ENCODE peak calls at places on chromosomes 1 and 21, in five cellular contexts. One of them, this sample, is unnamed.

GRCh38 chr1:155093938-155094621 is 15.4 kb downstream of the EFNA3 start:
- DNase-seq in lower lobe of right lung: no peak
- DNase-seq in mammary epithelial cell: peak; percentile 54
- DNase-seq in aorta: peak; percentile 46
- DNase-seq in left ventricle myocardium inferior: no peak
- DNase-seq in this sample: peak; percentile 72

GRCh38 chr21:34614443-34614692 is 545 bp downstream of the RCAN1 start:
- DNase-seq in lower lobe of right lung: no peak
- DNase-seq in mammary epithelial cell: no peak
- DNase-seq in aorta: peak; percentile 79
- DNase-seq in left ventricle myocardium inferior: no peak
- DNase-seq in this sample: no peak

GRCh38 chr1:21552715-21553114 is 43.5 kb downstream of the ALPL start:
- DNase-seq in lower lobe of right lung: no peak
- DNase-seq in mammary epithelial cell: peak; percentile 63
- DNase-seq in aorta: no peak
- DNase-seq in left ventricle myocardium inferior: no peak
- DNase-seq in this sample: no peak

GRCh38 chr1:230937370-230937769 is 41.3 kb downstream of the TTC13 start:
- DNase-seq in lower lobe of right lung: no peak
- DNase-seq in mammary epithelial cell: no peak
- DNase-seq in aorta: no peak
- DNase-seq in left ventricle myocardium inferior: no peak
- DNase-seq in this sample: no peak

GRCh38 chr21:25171438-25171837 is 435.8 kb downstream of the MRPL39 start:
- DNase-seq in lower lobe of right lung: no peak
- DNase-seq in mammary epithelial cell: no peak
- DNase-seq in aorta: no peak
- DNase-seq in left ventricle myocardium inferior: no peak
- DNase-seq in this sample: no peak

GRCh38 chr1:23825762-23826522 is 713 bp upstream of the HMGCL start:
- DNase-seq in lower lobe of right lung: no peak
- DNase-seq in mammary epithelial cell: no peak
- DNase-seq in aorta: no peak
- DNase-seq in left ventricle myocardium inferior: no peak
- DNase-seq in this sample: no peak

GRCh38 chr1:61079898-61080336 is 2.4 kb upstream of the NFIA start:
- DNase-seq in lower lobe of right lung: peak; percentile 70
- DNase-seq in mammary epithelial cell: peak; percentile 68
- DNase-seq in aorta: peak; percentile 90
- DNase-seq in left ventricle myocardium inferior: peak; percentile 85
- DNase-seq in this sample: peak; percentile 88

GRCh38 chr1:244341455-244342450 is 110.0 kb downstream of the ADSS2 start:
- DNase-seq in lower lobe of right lung: no peak
- DNase-seq in mammary epithelial cell: peak; percentile 92
- DNase-seq in aorta: no peak
- DNase-seq in left ventricle myocardium inferior: no peak
- DNase-seq in this sample: peak; percentile 75

GRCh38 chr1:226510453-226510852 is 38.1 kb upstream of the STUM start:
- DNase-seq in lower lobe of right lung: no peak
- DNase-seq in mammary epithelial cell: no peak
- DNase-seq in aorta: no peak
- DNase-seq in left ventricle myocardium inferior: no peak
- DNase-seq in this sample: no peak

GRCh38 chr1:44788120-44788860 is at the start of gene BEST4:
- DNase-seq in lower lobe of right lung: no peak
- DNase-seq in mammary epithelial cell: no peak
- DNase-seq in aorta: peak; percentile 61
- DNase-seq in left ventricle myocardium inferior: no peak
- DNase-seq in this sample: no peak

GRCh38 chr1:154176341-154176740 is 15.6 kb downstream of the TPM3 start:
- DNase-seq in lower lobe of right lung: no peak
- DNase-seq in mammary epithelial cell: peak; percentile 54
- DNase-seq in aorta: no peak
- DNase-seq in left ventricle myocardium inferior: no peak
- DNase-seq in this sample: peak; percentile 41

GRCh38 chr1:187476671-187477070 is 647.9 kb downstream of the PLA2G4A start:
- DNase-seq in lower lobe of right lung: no peak
- DNase-seq in mammary epithelial cell: no peak
- DNase-seq in aorta: no peak
- DNase-seq in left ventricle myocardium inferior: no peak
- DNase-seq in this sample: no peak

GRCh38 chr1:175388286-175388685 is 195.7 kb upstream of the KIAA0040 start:
- DNase-seq in lower lobe of right lung: no peak
- DNase-seq in mammary epithelial cell: no peak
- DNase-seq in aorta: no peak
- DNase-seq in left ventricle myocardium inferior: no peak
- DNase-seq in this sample: no peak

GRCh38 chr1:84973493-84974334 is 23.2 kb downstream of the MCOLN2 start:
- DNase-seq in lower lobe of right lung: no peak
- DNase-seq in mammary epithelial cell: no peak
- DNase-seq in aorta: no peak
- DNase-seq in left ventricle myocardium inferior: no peak
- DNase-seq in this sample: no peak

GRCh38 chr1:174965006-174965971 is 34.5 kb upstream of the CACYBP start:
- DNase-seq in lower lobe of right lung: no peak
- DNase-seq in mammary epithelial cell: no peak
- DNase-seq in aorta: no peak
- DNase-seq in left ventricle myocardium inferior: no peak
- DNase-seq in this sample: peak; percentile 19

GRCh38 chr1:53327183-53327941 is 508 bp downstream of the LRP8 start:
- DNase-seq in lower lobe of right lung: peak; percentile 65
- DNase-seq in mammary epithelial cell: peak; percentile 39
- DNase-seq in aorta: peak; percentile 85
- DNase-seq in left ventricle myocardium inferior: no peak
- DNase-seq in this sample: peak; percentile 46

GRCh38 chr1:32180186-32181060 is 948 bp downstream of the TXLNA start:
- DNase-seq in lower lobe of right lung: peak; percentile 73
- DNase-seq in mammary epithelial cell: peak; percentile 31
- DNase-seq in aorta: peak; percentile 88
- DNase-seq in left ventricle myocardium inferior: peak; percentile 53
- DNase-seq in this sample: peak; percentile 71

GRCh38 chr1:61448017-61448383 is 276.9 kb downstream of the TM2D1 start:
- DNase-seq in lower lobe of right lung: no peak
- DNase-seq in mammary epithelial cell: no peak
- DNase-seq in aorta: no peak
- DNase-seq in left ventricle myocardium inferior: no peak
- DNase-seq in this sample: no peak

GRCh38 chr1:171142451-171143121 is 42.5 kb upstream of the FMO2 start:
- DNase-seq in lower lobe of right lung: no peak
- DNase-seq in mammary epithelial cell: no peak
- DNase-seq in aorta: no peak
- DNase-seq in left ventricle myocardium inferior: no peak
- DNase-seq in this sample: peak; percentile 37

GRCh38 chr1:30374400-30375070 is 348.9 kb downstream of the MATN1 start:
- DNase-seq in lower lobe of right lung: no peak
- DNase-seq in mammary epithelial cell: no peak
- DNase-seq in aorta: no peak
- DNase-seq in left ventricle myocardium inferior: no peak
- DNase-seq in this sample: no peak

GRCh38 chr1:147826259-147826658 is 65.9 kb upstream of the GJA5 start:
- DNase-seq in lower lobe of right lung: no peak
- DNase-seq in mammary epithelial cell: no peak
- DNase-seq in aorta: no peak
- DNase-seq in left ventricle myocardium inferior: no peak
- DNase-seq in this sample: no peak

GRCh38 chr1:203870256-203870655 is 8.9 kb downstream of the SNRPE start:
- DNase-seq in lower lobe of right lung: no peak
- DNase-seq in mammary epithelial cell: no peak
- DNase-seq in aorta: no peak
- DNase-seq in left ventricle myocardium inferior: no peak
- DNase-seq in this sample: no peak

GRCh38 chr1:2229921-2230700 is 2.0 kb downstream of the SKI start:
- DNase-seq in lower lobe of right lung: peak; percentile 68
- DNase-seq in mammary epithelial cell: peak; percentile 53
- DNase-seq in aorta: peak; percentile 85
- DNase-seq in left ventricle myocardium inferior: peak; percentile 50
- DNase-seq in this sample: peak; percentile 49

GRCh38 chr21:41854426-41854995 is 24.6 kb downstream of the PRDM15 start:
- DNase-seq in lower lobe of right lung: no peak
- DNase-seq in mammary epithelial cell: no peak
- DNase-seq in aorta: no peak
- DNase-seq in left ventricle myocardium inferior: no peak
- DNase-seq in this sample: no peak

GRCh38 chr1:226047495-226047894 is 15.0 kb upstream of the H3-3A start:
- DNase-seq in lower lobe of right lung: no peak
- DNase-seq in mammary epithelial cell: no peak
- DNase-seq in aorta: no peak
- DNase-seq in left ventricle myocardium inferior: no peak
- DNase-seq in this sample: no peak

GRCh38 chr1:63915121-63915520 is 141.3 kb downstream of the ROR1 start:
- DNase-seq in lower lobe of right lung: no peak
- DNase-seq in mammary epithelial cell: no peak
- DNase-seq in aorta: no peak
- DNase-seq in left ventricle myocardium inferior: no peak
- DNase-seq in this sample: no peak

GRCh38 chr1:154943649-154944421 is 7.3 kb upstream of the PMVK start:
- DNase-seq in lower lobe of right lung: no peak
- DNase-seq in mammary epithelial cell: no peak
- DNase-seq in aorta: no peak
- DNase-seq in left ventricle myocardium inferior: no peak
- DNase-seq in this sample: peak; percentile 65

GRCh38 chr1:170618418-170618817 is 45.5 kb upstream of the PRRX1 start:
- DNase-seq in lower lobe of right lung: no peak
- DNase-seq in mammary epithelial cell: no peak
- DNase-seq in aorta: no peak
- DNase-seq in left ventricle myocardium inferior: no peak
- DNase-seq in this sample: no peak

GRCh38 chr1:64623750-64624445 is 121.0 kb upstream of the RAVER2 start:
- DNase-seq in lower lobe of right lung: no peak
- DNase-seq in mammary epithelial cell: peak; percentile 94
- DNase-seq in aorta: no peak
- DNase-seq in left ventricle myocardium inferior: no peak
- DNase-seq in this sample: no peak

GRCh38 chr1:33326690-33327300 is 5.9 kb upstream of the A3GALT2 start:
- DNase-seq in lower lobe of right lung: peak; percentile 71
- DNase-seq in mammary epithelial cell: no peak
- DNase-seq in aorta: peak; percentile 68
- DNase-seq in left ventricle myocardium inferior: no peak
- DNase-seq in this sample: no peak

GRCh38 chr1:9035226-9035625 is 9.0 kb upstream of the SLC2A7 start:
- DNase-seq in lower lobe of right lung: no peak
- DNase-seq in mammary epithelial cell: no peak
- DNase-seq in aorta: no peak
- DNase-seq in left ventricle myocardium inferior: no peak
- DNase-seq in this sample: no peak

GRCh38 chr1:224219011-224219611 is 36.1 kb downstream of the DEGS1 start:
- DNase-seq in lower lobe of right lung: no peak
- DNase-seq in mammary epithelial cell: no peak
- DNase-seq in aorta: no peak
- DNase-seq in left ventricle myocardium inferior: no peak
- DNase-seq in this sample: no peak

GRCh38 chr1:222653178-222653827 is 35.4 kb downstream of the MIA3 start:
- DNase-seq in lower lobe of right lung: no peak
- DNase-seq in mammary epithelial cell: no peak
- DNase-seq in aorta: no peak
- DNase-seq in left ventricle myocardium inferior: no peak
- DNase-seq in this sample: no peak

GRCh38 chr1:19010995-19011696 is 54.7 kb upstream of the IFFO2 start:
- DNase-seq in lower lobe of right lung: peak; percentile 81
- DNase-seq in mammary epithelial cell: peak; percentile 98
- DNase-seq in aorta: peak; percentile 93
- DNase-seq in left ventricle myocardium inferior: peak; percentile 32
- DNase-seq in this sample: peak; percentile 95
- H3K4me3 ChIP-seq in lower lobe of right lung: no peak overlapping the region
- H3K4me3 ChIP-seq in mammary epithelial cell: no peak overlapping the region
- H3K4me3 ChIP-seq in aorta: no peak overlapping the region
- H3K4me3 ChIP-seq in left ventricle myocardium inferior: no peak overlapping the region
- H3K4me3 ChIP-seq in this sample: no peak overlapping the region

DNA sequence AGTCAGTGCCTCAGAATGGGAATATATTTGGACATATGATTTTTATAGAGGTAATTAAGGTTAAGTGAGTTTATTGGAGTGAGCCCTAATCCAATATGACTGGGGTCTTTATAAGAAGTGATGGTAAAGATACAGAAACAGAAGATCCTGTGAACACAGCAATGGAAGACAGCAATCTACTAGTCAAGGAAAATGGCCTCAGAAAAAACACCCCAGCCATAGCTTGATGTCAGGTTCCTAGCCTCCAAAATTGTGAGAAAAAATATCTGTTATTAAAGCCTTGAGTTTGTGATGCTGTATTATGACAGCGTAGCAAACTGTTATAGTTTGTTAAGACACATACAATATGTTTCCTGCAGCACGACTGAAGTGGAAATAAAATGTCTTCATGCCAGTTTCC is 72.2 kb downstream of the JMJD4 start:
- DNase-seq in lower lobe of right lung: no peak
- DNase-seq in mammary epithelial cell: no peak
- DNase-seq in aorta: no peak
- DNase-seq in left ventricle myocardium inferior: no peak
- DNase-seq in this sample: no peak
- H3K9me3 ChIP-seq in lower lobe of right lung: peaks cover 100% of the 10 kb centered on the region
- H3K9me3 ChIP-seq in mammary epithelial cell: peaks cover 56% of the 10 kb centered on the region
- H3K9me3 ChIP-seq in aorta: peaks cover 28% of the 10 kb centered on the region
- H3K9me3 ChIP-seq in left ventricle myocardium inferior: peaks cover 100% of the 10 kb centered on the region
- H3K9me3 ChIP-seq in this sample: peaks cover 61% of the 10 kb centered on the region

GRCh38 chr21:38267991-38268858 is 11.4 kb downstream of the KCNJ15 start:
- DNase-seq in lower lobe of right lung: no peak
- DNase-seq in mammary epithelial cell: peak; percentile 76
- DNase-seq in aorta: no peak
- DNase-seq in left ventricle myocardium inferior: no peak
- DNase-seq in this sample: peak; percentile 38

GRCh38 chr21:38269567-38269917 is 12.8 kb downstream of the KCNJ15 start:
- DNase-seq in lower lobe of right lung: no peak
- DNase-seq in mammary epithelial cell: no peak
- DNase-seq in aorta: no peak
- DNase-seq in left ventricle myocardium inferior: no peak
- DNase-seq in this sample: peak; percentile 26

GRCh38 chr21:38273745-38274544 is 17.2 kb downstream of the KCNJ15 start:
- DNase-seq in lower lobe of right lung: no peak
- DNase-seq in mammary epithelial cell: no peak
- DNase-seq in aorta: no peak
- DNase-seq in left ventricle myocardium inferior: no peak
- DNase-seq in this sample: no peak

GRCh38 chr21:38268859-38269566 is 12.2 kb downstream of the KCNJ15 start:
- DNase-seq in lower lobe of right lung: no peak
- DNase-seq in mammary epithelial cell: no peak
- DNase-seq in aorta: no peak
- DNase-seq in left ventricle myocardium inferior: no peak
- DNase-seq in this sample: no peak

DNA sequence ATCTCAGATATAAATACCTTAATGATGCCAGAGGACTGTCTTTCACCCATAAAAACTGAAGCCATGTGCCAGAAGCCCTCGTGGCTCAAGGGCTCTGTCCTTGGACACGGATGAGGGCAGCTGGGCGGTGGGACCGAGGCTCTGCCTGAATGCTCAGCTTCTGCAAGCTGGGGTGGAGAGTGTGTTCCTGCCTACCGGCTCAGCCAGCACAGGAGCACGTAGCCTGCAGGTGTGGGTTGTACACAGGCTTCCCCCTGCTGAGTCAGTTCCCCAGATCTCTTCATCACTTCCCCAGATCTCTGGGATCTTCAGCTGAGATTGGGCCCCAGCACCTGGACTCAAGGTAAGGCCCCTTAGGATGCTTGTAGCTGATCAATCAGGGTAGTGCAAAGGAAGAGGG is 15.4 kb downstream of the KCNJ15 start:
- DNase-seq in lower lobe of right lung: no peak
- DNase-seq in mammary epithelial cell: peak; percentile 65
- DNase-seq in aorta: no peak
- DNase-seq in left ventricle myocardium inferior: no peak
- DNase-seq in this sample: no peak
- H3K4me3 ChIP-seq in lower lobe of right lung: no peak overlapping the region
- H3K4me3 ChIP-seq in mammary epithelial cell: no peak overlapping the region
- H3K4me3 ChIP-seq in aorta: no peak overlapping the region
- H3K4me3 ChIP-seq in left ventricle myocardium inferior: no peak overlapping the region
- H3K4me3 ChIP-seq in this sample: no peak overlapping the region

GRCh38 chr21:22827422-22827821 is 1829.2 kb downstream of the NCAM2 start:
- DNase-seq in lower lobe of right lung: no peak
- DNase-seq in mammary epithelial cell: no peak
- DNase-seq in aorta: no peak
- DNase-seq in left ventricle myocardium inferior: no peak
- DNase-seq in this sample: no peak
- H3K9me3 ChIP-seq in lower lobe of right lung: peaks cover 22% of the 10 kb centered on the region
- H3K9me3 ChIP-seq in mammary epithelial cell: peaks cover 15% of the 10 kb centered on the region
- H3K9me3 ChIP-seq in aorta: peaks cover 2% of the 10 kb centered on the region
- H3K9me3 ChIP-seq in left ventricle myocardium inferior: peaks cover 32% of the 10 kb centered on the region
- H3K9me3 ChIP-seq in this sample: no peaks in the 10 kb centered on the region

This sample was measured in hepatocyte.